ENCODE peak calls at places on chromosomes 1 and 21, in eight cellular contexts. U is CD8-positive, alpha-beta T cell; D is RCC 7860; X is stimulated activated CD4-positive, alpha-beta T cell treated with anti-CD3 and anti-CD28 coated beads, Interleukin-2, amount 100 ng/mL, for 48 hours; M is sciatic nerve; A is left cardiac atrium; S is fibroblast of the conjunctiva; I is CD8-positive, alpha-beta memory T cell. Y is an unnamed sample.

GRCh38 chr1:221915764-221916163 is 173.9 kb upstream of the DUSP10 start:
- DNase-seq in X (no peak), A (no peak), M (no peak), D (no peak), S (no peak), I (no peak), U (no peak), Y (no peak)

GRCh38 chr1:11188858-11189451 is at the start of gene ANGPTL7:
- DNase-seq in A (no peak), M (no peak), U (no peak), D (no peak), I (no peak), X (no peak), S (no peak), Y (no peak)

GRCh38 chr1:47738560-47739182 is 258.5 kb downstream of the TRABD2B start:
- DNase-seq in I (no peak), A (peak; percentile 53), S (peak; percentile 17), M (peak; percentile 82), U (no peak), X (no peak), D (no peak), Y (no peak)

GRCh38 chr1:101739826-101740330 is 256.8 kb downstream of the OLFM3 start:
- DNase-seq in A (no peak), I (no peak), S (no peak), M (no peak), U (no peak), D (no peak), X (no peak), Y (no peak)

GRCh38 chr1:172941456-172941855 is 109.3 kb downstream of the TNFSF18 start:
- DNase-seq in S (no peak), X (no peak), I (no peak), U (no peak), A (no peak), M (no peak), D (no peak), Y (no peak)

GRCh38 chr1:30335389-30335996 is 387.9 kb downstream of the MATN1 start:
- DNase-seq in M (peak; percentile 33), X (no peak), I (no peak), U (no peak), S (no peak), A (no peak), D (peak; percentile 7), Y (no peak)

GRCh38 chr1:18954270-18955071 is 2.0 kb downstream of the IFFO2 start:
- DNase-seq in A (no peak), D (no peak), X (no peak), M (no peak), I (no peak), U (no peak), S (no peak), Y (no peak)

GRCh38 chr1:229942508-229942907 is 124.5 kb upstream of the GALNT2 start:
- DNase-seq in A (no peak), S (no peak), X (no peak), I (no peak), M (no peak), D (no peak), U (no peak), Y (no peak)

GRCh38 chr1:150076066-150076465 is 8.5 kb downstream of the VPS45 start:
- DNase-seq in M (no peak), A (no peak), S (no peak), D (no peak), U (no peak), I (no peak), X (no peak), Y (no peak)

GRCh38 chr21:26210614-26211013 is 40.0 kb upstream of the APP start:
- DNase-seq in X (no peak), I (no peak), S (no peak), A (no peak), D (no peak), U (no peak), M (no peak), Y (no peak)